ENCODE peak calls at places on chromosomes 1 and 21, in nine cellular contexts. W, U, O, H, P, I, M, D and K are unnamed samples.
A peak's percentile ranks its signal among the peaks of the same experiment; 100 is the strongest.

GRCh38 chr1:220990417-220991337 is 111.4 kb downstream of the HLX start:
- DNase-seq in P (no peak), M (peak; percentile 81), I (peak; percentile 20), O (peak; percentile 57), U (no peak), H (peak; percentile 83), D (peak; percentile 87), W (no peak), K (peak; percentile 35)

GRCh38 chr1:41387667-41388091 is 26.4 kb downstream of the FOXO6 start:
- DNase-seq in P (peak; percentile 85), M (peak; percentile 54), I (peak; percentile 13), D (peak; percentile 38), O (no peak), H (peak; percentile 15), U (no peak), W (no peak), K (peak; percentile 85)

GRCh38 chr1:211764701-211765100 is 65.9 kb downstream of the LPGAT1 start:
- DNase-seq in M (no peak), W (no peak), D (no peak), O (no peak), U (no peak), P (no peak), H (no peak), I (no peak), K (no peak)

GRCh38 chr1:231660198-231660597 is 33.6 kb downstream of the DISC1 start:
- DNase-seq in O (no peak), W (no peak), P (no peak), M (no peak), H (no peak), U (no peak), D (no peak), I (no peak), K (no peak)

GRCh38 chr1:114154963-114155322 is 1.3 kb upstream of the SYT6 start:
- DNase-seq in M (peak; percentile 70), P (no peak), I (peak; percentile 28), O (no peak), W (no peak), U (no peak), D (peak; percentile 50), H (no peak), K (peak; percentile 63)

GRCh38 chr1:25343872-25344271 is 5.7 kb downstream of the TMEM50A start:
- DNase-seq in D (peak; percentile 96), P (no peak), I (peak; percentile 68), O (no peak), W (no peak), U (no peak), H (peak; percentile 89), M (peak; percentile 87), K (peak; percentile 29)

GRCh38 chr1:223706077-223706988 is 6.0 kb upstream of the CAPN2 start:
- DNase-seq in O (peak; percentile 66), I (peak; percentile 45), U (no peak), W (no peak), M (peak; percentile 88), H (peak; percentile 96), P (peak; percentile 56), D (peak; percentile 88), K (peak; percentile 47)

GRCh38 chr21:43280949-43281633 is 112.3 kb downstream of the CRYAA start:
- DNase-seq in M (no peak), W (no peak), U (no peak), I (no peak), D (no peak), O (no peak), P (no peak), H (no peak), K (no peak)

GRCh38 chr21:45830221-45830640 is 151.3 kb upstream of the COL6A1 start:
- DNase-seq in H (no peak), O (no peak), U (no peak), W (no peak), P (no peak), I (no peak), D (no peak), M (no peak), K (no peak)

GRCh38 chr1:240152611-240153297 is 61.1 kb downstream of the FMN2 start:
- DNase-seq in W (no peak), P (no peak), O (no peak), M (peak; percentile 84), H (peak; percentile 36), I (no peak), U (no peak), D (peak; percentile 65), K (peak; percentile 31)

GRCh38 chr1:161081151-161081405 is 8.3 kb downstream of the NECTIN4 start:
- DNase-seq in M (no peak), U (no peak), O (no peak), D (no peak), H (no peak), I (no peak), W (no peak), P (no peak), K (no peak)